ENCODE peak calls at places on chromosome 5, in four cellular contexts. One of them, this sample, is unnamed.
A peak's percentile ranks its signal among the peaks of the same experiment; 100 is the strongest.

GRCh38 chr5:54886866-54887265 is 98.5 kb downstream of the ESM1 start:
- DNase-seq in NAMALWA: no peak
- DNase-seq in GF-D8: no peak
- DNase-seq in AG08395: no peak
- DNase-seq in this sample: no peak

GRCh38 chr5:3593771-3594513 is 1.7 kb upstream of the IRX1 start:
- DNase-seq in GF-D8: no peak
- DNase-seq in AG08395: peak; percentile 41
- DNase-seq in NAMALWA: no peak
- DNase-seq in this sample: no peak

GRCh38 chr5:78509145-78509865 is 139.3 kb downstream of the LHFPL2 start:
- DNase-seq in AG08395: no peak
- DNase-seq in GF-D8: no peak
- DNase-seq in NAMALWA: no peak
- DNase-seq in this sample: no peak

GRCh38 chr5:136776022-136776927 is 410.9 kb upstream of the TRPC7 start:
- DNase-seq in NAMALWA: no peak
- DNase-seq in AG08395: no peak
- DNase-seq in GF-D8: no peak
- DNase-seq in this sample: no peak

GRCh38 chr5:141957367-141957993 is 522 bp downstream of the PCDH12 start:
- DNase-seq in NAMALWA: no peak
- DNase-seq in GF-D8: peak; percentile 37
- DNase-seq in AG08395: no peak
- DNase-seq in this sample: no peak

GRCh38 chr5:137055271-137055872 is 443.8 kb downstream of the SPOCK1 start:
- DNase-seq in GF-D8: no peak
- DNase-seq in AG08395: no peak
- DNase-seq in NAMALWA: no peak
- DNase-seq in this sample: no peak

GRCh38 chr5:81482595-81482994 is 88.7 kb upstream of the ACOT12 start:
- DNase-seq in NAMALWA: no peak
- DNase-seq in GF-D8: no peak
- DNase-seq in AG08395: no peak
- DNase-seq in this sample: no peak

GRCh38 chr5:32725994-32726659 is 15.0 kb downstream of the NPR3 start:
- DNase-seq in NAMALWA: no peak
- DNase-seq in AG08395: no peak
- DNase-seq in GF-D8: peak; percentile 12
- DNase-seq in this sample: no peak

This sample was measured in effector memory CD8-positive, alpha-beta T cell.